ENCODE peak calls at places on chromosomes 2 and 18, in five cellular contexts. A is spleen; U is endodermal cell; F is H9; T is CD8-positive, alpha-beta T cell. N is an unnamed sample.

GRCh38 chr2:44462934-44463849 is 101.4 kb downstream of the CAMKMT start:
- DNase-seq in A (no peak), F (peak), U (peak), T (no peak), N (no peak)

GRCh38 chr2:105490204-105490603 is 91.4 kb upstream of the FHL2 start:
- DNase-seq in A (no peak), T (no peak), U (no peak), F (no peak), N (no peak)

GRCh38 chr2:129936334-129936934 is 43.0 kb upstream of the RAB6C start:
- DNase-seq in T (peak), U (peak), F (peak), A (no peak), N (no peak)

GRCh38 chr2:9150906-9151305 is 55.7 kb upstream of the ASAP2 start:
- DNase-seq in A (peak), F (no peak), U (no peak), T (no peak), N (no peak)

GRCh38 chr2:144660518-144661316 is 140.8 kb upstream of the ZEB2 start:
- DNase-seq in T (no peak), F (no peak), U (no peak), A (no peak), N (no peak)

GRCh38 chr2:187679454-187679853 is 125.2 kb upstream of the TFPI start:
- DNase-seq in A (no peak), T (no peak), U (no peak), F (no peak), N (no peak)

GRCh38 chr2:11663427-11663826 is 6.6 kb downstream of the NTSR2 start:
- DNase-seq in F (no peak), A (no peak), T (no peak), U (no peak), N (no peak)

GRCh38 chr2:218981390-218982311 is 3.3 kb downstream of the FEV start:
- DNase-seq in T (peak), A (peak), F (peak), U (peak), N (no peak)

GRCh38 chr2:11631462-11631861 is 38.5 kb downstream of the NTSR2 start:
- DNase-seq in T (no peak), U (no peak), A (no peak), F (no peak), N (no peak)

GRCh38 chr2:201111096-201111495 is 4.9 kb upstream of the CFLAR start:
- DNase-seq in F (no peak), U (no peak), T (no peak), A (no peak), N (no peak)

GRCh38 chr18:28584726-28585125 is 407.8 kb upstream of the CDH2 start:
- DNase-seq in F (peak), U (peak), T (no peak), A (no peak), N (no peak)

GRCh38 chr18:76492669-76493212 is 2.3 kb downstream of the ZNF516 start:
- DNase-seq in F (peak), U (peak), A (peak), T (peak), N (no peak)
- H3K27ac ChIP-seq in F (no peak), U (peak), A (peak), T (peak), N (peak)

GRCh38 chr2:101113441-101114267 is 37.5 kb downstream of the TBC1D8 start:
- DNase-seq in T (no peak), A (no peak), U (peak), F (peak), N (no peak)

GRCh38 chr2:101112772-101113157 is 38.4 kb downstream of the TBC1D8 start:
- DNase-seq in A (no peak), U (no peak), T (no peak), F (no peak), N (no peak)

GRCh38 chr2:101115664-101116063 is 35.5 kb downstream of the TBC1D8 start:
- DNase-seq in A (no peak), F (no peak), U (no peak), T (no peak), N (no peak)

GRCh38 chr2:101114815-101115214 is 36.4 kb downstream of the TBC1D8 start:
- DNase-seq in F (no peak), U (no peak), T (no peak), A (peak), N (no peak)

GRCh38 chr2:101114268-101114783 is 36.9 kb downstream of the TBC1D8 start:
- DNase-seq in U (no peak), T (no peak), F (no peak), A (no peak), N (no peak)
- H3K27ac ChIP-seq in U (no peak), T (no peak), F (peak), A (peak), N (peak)

GRCh38 chr2:123077101-123077500 is 948.0 kb upstream of the CNTNAP5 start:
- DNase-seq in U (no peak), T (no peak), F (no peak), A (no peak), N (no peak)

GRCh38 chr2:123085479-123085878 is 939.6 kb upstream of the CNTNAP5 start:
- DNase-seq in U (no peak), F (no peak), T (no peak), A (no peak), N (no peak)

GRCh38 chr2:123080331-123080730 is 944.8 kb upstream of the CNTNAP5 start:
- DNase-seq in T (no peak), U (no peak), F (no peak), A (no peak), N (no peak)
- H3K27ac ChIP-seq in T (no peak), U (no peak), F (no peak), A (no peak), N (no peak)

DNA sequence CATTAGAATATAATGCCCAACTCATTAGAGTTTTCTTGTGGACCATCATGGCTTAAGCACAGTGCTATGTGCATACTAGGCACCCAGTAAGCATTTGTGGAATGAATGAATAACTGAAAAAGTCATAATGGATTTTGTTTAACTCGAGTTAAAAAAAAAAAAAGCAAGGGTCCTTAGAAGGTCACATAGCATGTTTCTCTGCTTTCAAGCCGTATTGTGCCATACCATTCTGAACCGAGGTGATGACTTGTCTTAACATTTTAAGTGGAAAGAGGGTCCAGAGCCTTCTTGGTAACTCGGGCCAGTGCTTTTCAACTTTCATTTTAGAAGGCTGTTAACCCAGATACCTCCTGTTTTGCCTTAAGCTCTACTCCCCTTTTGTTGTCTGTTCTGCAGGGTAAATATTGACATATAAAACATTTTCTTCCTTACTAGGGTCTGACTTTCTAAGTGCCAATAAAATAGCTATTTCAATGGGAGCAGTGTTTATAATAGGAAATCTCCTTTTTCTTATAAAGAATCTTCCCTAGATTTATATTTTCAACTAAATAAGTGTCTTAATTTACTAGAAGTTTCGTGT is 787 bp upstream of the ADGRF3 start:
- DNase-seq in F (no peak), T (no peak), A (no peak), U (no peak), N (no peak)
- H3K27ac ChIP-seq in F (no peak), T (peak), A (peak), U (no peak), N (peak)

GRCh38 chr2:38381381-38382143 is 4.5 kb upstream of the ATL2 start:
- DNase-seq in T (no peak), U (no peak), F (no peak), A (no peak), N (no peak)
- H3K27ac ChIP-seq in T (no peak), U (no peak), F (no peak), A (peak), N (no peak)